ENCODE peak calls at places on chromosome 10, in nine cellular contexts. J is stomach, S is heart left ventricle, P is K562, A is H1, T is tibial nerve, U is HCT116, K is breast epithelium, I is endothelial cell of umbilical vein. H is an unnamed sample.

GRCh38 chr10:88385601-88386203 is 197.4 kb downstream of the RNLS start:
- DNase-seq in S (no peak), I (no peak), T (no peak), K (peak), J (peak), P (no peak), A (no peak), U (peak), H (peak)

GRCh38 chr10:79223346-79224048 is 123.8 kb upstream of the PPIF start:
- DNase-seq in K (no peak), P (no peak), T (peak), A (no peak), S (peak), I (peak), J (peak), U (no peak), H (no peak)

GRCh38 chr10:3782099-3782455 is 2.9 kb downstream of the KLF6 start:
- DNase-seq in S (no peak), A (no peak), P (no peak), T (no peak), J (no peak), K (no peak), U (no peak), I (no peak), H (no peak)

GRCh38 chr10:63430091-63430998 is 35.4 kb downstream of the JMJD1C start:
- DNase-seq in T (no peak), K (no peak), P (no peak), U (peak), J (no peak), I (peak), A (no peak), S (no peak), H (no peak)

GRCh38 chr10:133139561-133140065 is 20.4 kb upstream of the KNDC1 start:
- DNase-seq in U (no peak), K (no peak), I (no peak), P (no peak), A (no peak), S (no peak), T (no peak), J (no peak), H (no peak)

GRCh38 chr10:35127289-35127891 is 744 bp downstream of the CREM start:
- DNase-seq in U (no peak), K (peak), T (peak), S (peak), J (peak), A (no peak), I (peak), P (peak), H (no peak)

GRCh38 chr10:116524736-116525135 is 21.0 kb upstream of the PNLIP start:
- DNase-seq in T (no peak), U (no peak), S (no peak), J (no peak), P (no peak), I (no peak), A (no peak), K (no peak), H (no peak)

GRCh38 chr10:75208177-75208576 is 2.4 kb upstream of the VDAC2 start:
- DNase-seq in T (no peak), S (no peak), J (no peak), I (no peak), P (no peak), A (no peak), U (no peak), K (peak), H (no peak)

GRCh38 chr10:75982611-75983369 is 551.4 kb downstream of the LRMDA start:
- DNase-seq in T (no peak), S (no peak), K (peak), U (no peak), I (no peak), A (no peak), J (peak), P (no peak), H (no peak)

GRCh38 chr10:4267084-4267774 is 482.2 kb upstream of the KLF6 start:
- DNase-seq in P (no peak), J (no peak), I (peak), T (no peak), U (peak), K (no peak), A (no peak), S (no peak), H (no peak)

GRCh38 chr10:73413528-73414229 is at the start of gene ANXA7:
- DNase-seq in P (peak), A (peak), K (peak), U (peak), J (peak), I (peak), T (peak), S (peak), H (peak)
- TF ChIP-seq POLR2A in P (peak), A (peak), K (peak), U (peak), J (no peak), I (peak), T (peak), S (peak), H (peak)

GRCh38 chr10:131846224-131847101 is 54.3 kb upstream of the PPP2R2D start:
- DNase-seq in K (no peak), I (no peak), A (no peak), S (peak), J (no peak), T (no peak), P (no peak), U (no peak), H (no peak)
- TF ChIP-seq POLR2A in K (no peak), I (no peak), A (no peak), S (no peak), J (no peak), T (no peak), P (no peak), U (no peak), H (no peak)

GRCh38 chr10:43610636-43611035 is 4.4 kb downstream of the ZNF485 start:
- DNase-seq in K (no peak), S (no peak), P (no peak), U (no peak), I (no peak), A (no peak), J (no peak), T (no peak), H (no peak)

GRCh38 chr10:43607199-43607573 is 948 bp downstream of the ZNF485 start:
- DNase-seq in P (peak), T (no peak), A (no peak), I (no peak), K (no peak), S (no peak), U (no peak), J (no peak), H (no peak)

GRCh38 chr10:43605850-43606322 is 352 bp upstream of the ZNF485 start:
- DNase-seq in A (no peak), J (no peak), U (no peak), I (no peak), K (no peak), S (no peak), T (no peak), P (no peak), H (no peak)

GRCh38 chr10:43606323-43607198 is at the start of gene ZNF485:
- DNase-seq in I (peak), K (no peak), S (peak), J (peak), T (peak), A (peak), P (peak), U (peak), H (peak)
- TF ChIP-seq POLR2A in I (peak), K (no peak), S (no peak), J (no peak), T (peak), A (peak), P (peak), U (peak), H (peak)

DNA sequence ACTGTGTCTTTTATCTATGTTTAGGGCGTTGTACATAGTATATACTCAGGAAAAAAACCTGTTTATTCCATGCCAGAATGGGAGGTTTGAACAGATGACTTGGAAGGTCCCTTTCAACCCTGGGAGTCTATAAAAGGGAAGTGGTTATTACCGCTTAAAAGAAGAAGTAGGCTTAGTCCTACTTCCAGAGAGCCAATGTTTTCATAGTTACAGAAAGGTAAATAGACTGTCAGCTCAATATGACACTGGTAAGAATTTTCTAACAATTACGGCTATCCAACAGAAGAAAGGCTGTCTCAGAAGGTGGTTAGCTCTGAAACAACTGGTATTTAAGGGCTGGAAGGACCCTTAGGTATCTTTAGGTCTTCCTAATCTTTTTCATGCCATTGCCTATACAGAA is 1.1 kb upstream of the TFAM start:
- DNase-seq in U (no peak), J (no peak), T (no peak), I (no peak), P (no peak), S (no peak), K (no peak), A (no peak), H (no peak)
- TF ChIP-seq POLR2A in U (no peak), J (no peak), T (no peak), I (no peak), P (no peak), S (no peak), K (no peak), A (no peak), H (no peak)

DNA sequence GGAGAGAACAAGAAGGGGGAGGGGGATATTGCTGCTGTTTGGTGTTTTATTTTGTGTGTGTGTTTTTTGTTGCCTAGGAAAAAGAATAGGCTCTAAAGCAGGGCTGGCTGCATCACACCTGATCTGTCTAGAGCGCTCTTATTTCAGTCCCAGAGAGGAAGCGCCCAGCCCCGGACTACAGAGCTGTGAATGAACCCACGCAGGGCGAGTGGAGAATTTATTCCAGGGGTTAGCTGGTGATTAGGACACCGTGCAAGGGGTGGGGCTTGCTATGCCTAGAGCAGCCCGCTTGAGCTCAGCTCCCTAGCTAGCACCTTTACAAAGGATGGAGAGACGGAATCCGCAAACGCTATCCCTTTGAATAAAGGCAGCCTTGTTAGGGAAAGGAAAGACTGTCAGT is 642 bp upstream of the FAM13C start:
- DNase-seq in K (peak), A (peak), S (peak), T (peak), J (peak), P (no peak), I (peak), U (no peak), H (no peak)
- TF ChIP-seq POLR2A in K (no peak), A (no peak), S (no peak), T (no peak), J (no peak), P (no peak), I (no peak), U (no peak), H (no peak)